ENCODE peak calls at places on chromosomes 4 and X, in six cellular contexts. One of them, this sample, is unnamed.
A peak's percentile ranks its signal among the peaks of the same experiment; 100 is the strongest.

GRCh38 chrX:120140293-120140981 is 18.0 kb upstream of the RHOXF2 start:
- DNase-seq in K562: no peak
- DNase-seq in SK-N-SH: no peak
- DNase-seq in GM12891: no peak
- DNase-seq in GM12878: no peak
- DNase-seq in HepG2: no peak
- DNase-seq in this sample: no peak

GRCh38 chrX:1071351-1071750 is 141.1 kb downstream of the CRLF2 start:
- DNase-seq in GM12878: no peak
- DNase-seq in K562: no peak
- DNase-seq in SK-N-SH: no peak
- DNase-seq in HepG2: no peak
- DNase-seq in GM12891: no peak
- DNase-seq in this sample: no peak

GRCh38 chr4:157804986-157805385 is 367.8 kb downstream of the GASK1B start:
- DNase-seq in GM12891: no peak
- DNase-seq in HepG2: peak; percentile 34
- DNase-seq in GM12878: no peak
- DNase-seq in SK-N-SH: no peak
- DNase-seq in K562: no peak
- DNase-seq in this sample: no peak

GRCh38 chr4:113645771-113646455 is 115.6 kb downstream of the CAMK2D start:
- DNase-seq in GM12891: no peak
- DNase-seq in GM12878: no peak
- DNase-seq in HepG2: peak; percentile 81
- DNase-seq in SK-N-SH: no peak
- DNase-seq in K562: peak; percentile 9
- DNase-seq in this sample: no peak

GRCh38 chrX:132093239-132093860 is 34.5 kb downstream of the FRMD7 start:
- DNase-seq in SK-N-SH: peak; percentile 56
- DNase-seq in K562: no peak
- DNase-seq in GM12878: no peak
- DNase-seq in GM12891: no peak
- DNase-seq in HepG2: no peak
- DNase-seq in this sample: no peak

GRCh38 chr4:2177443-2178093 is 64.4 kb downstream of the HAUS3 start:
- DNase-seq in GM12878: no peak
- DNase-seq in SK-N-SH: no peak
- DNase-seq in K562: no peak
- DNase-seq in GM12891: no peak
- DNase-seq in HepG2: peak; percentile 8
- DNase-seq in this sample: no peak

GRCh38 chrX:10769165-10769564 is 148.8 kb upstream of the MID1 start:
- DNase-seq in HepG2: no peak
- DNase-seq in GM12878: no peak
- DNase-seq in SK-N-SH: peak; percentile 36
- DNase-seq in GM12891: peak; percentile 1
- DNase-seq in K562: peak; percentile 22
- DNase-seq in this sample: peak; percentile 6

GRCh38 chr4:107640157-107640556 is 79.9 kb downstream of the PAPSS1 start:
- DNase-seq in SK-N-SH: no peak
- DNase-seq in HepG2: no peak
- DNase-seq in GM12891: no peak
- DNase-seq in K562: no peak
- DNase-seq in GM12878: no peak
- DNase-seq in this sample: no peak

GRCh38 chrX:139290310-139290709 is 240.2 kb upstream of the F9 start:
- DNase-seq in GM12878: peak; percentile 7
- DNase-seq in GM12891: no peak
- DNase-seq in HepG2: no peak
- DNase-seq in SK-N-SH: no peak
- DNase-seq in K562: no peak
- DNase-seq in this sample: no peak

GRCh38 chrX:107562482-107562881 is 65.8 kb upstream of the PRPS1 start:
- DNase-seq in SK-N-SH: no peak
- DNase-seq in GM12891: no peak
- DNase-seq in K562: no peak
- DNase-seq in GM12878: no peak
- DNase-seq in HepG2: no peak
- DNase-seq in this sample: no peak

GRCh38 chrX:16212436-16212835 is 45.2 kb downstream of the MAGEB17 start:
- DNase-seq in HepG2: peak; percentile 0
- DNase-seq in GM12891: no peak
- DNase-seq in GM12878: no peak
- DNase-seq in SK-N-SH: peak; percentile 4
- DNase-seq in K562: peak; percentile 7
- DNase-seq in this sample: no peak

GRCh38 chrX:129091097-129091496 is 432.2 kb downstream of the SMARCA1 start:
- DNase-seq in GM12878: no peak
- DNase-seq in GM12891: no peak
- DNase-seq in K562: no peak
- DNase-seq in HepG2: no peak
- DNase-seq in SK-N-SH: no peak
- DNase-seq in this sample: no peak

GRCh38 chr4:168569066-168569908 is 72.4 kb downstream of the PALLD start:
- DNase-seq in GM12878: no peak
- DNase-seq in SK-N-SH: no peak
- DNase-seq in K562: peak; percentile 34
- DNase-seq in HepG2: peak; percentile 1
- DNase-seq in GM12891: no peak
- DNase-seq in this sample: no peak

GRCh38 chrX:19670854-19671620 is 155.7 kb upstream of the MAP3K15 start:
- DNase-seq in SK-N-SH: peak; percentile 4
- DNase-seq in GM12878: no peak
- DNase-seq in K562: no peak
- DNase-seq in GM12891: no peak
- DNase-seq in HepG2: peak; percentile 79
- DNase-seq in this sample: no peak

GRCh38 chr4:80092088-80092487 is 19.1 kb upstream of the ANTXR2 start:
- DNase-seq in K562: no peak
- DNase-seq in GM12891: no peak
- DNase-seq in GM12878: no peak
- DNase-seq in SK-N-SH: no peak
- DNase-seq in HepG2: no peak
- DNase-seq in this sample: no peak

GRCh38 chr4:187666634-187667033 is 328.9 kb upstream of the ZFP42 start:
- DNase-seq in SK-N-SH: no peak
- DNase-seq in K562: no peak
- DNase-seq in HepG2: no peak
- DNase-seq in GM12891: no peak
- DNase-seq in GM12878: no peak
- DNase-seq in this sample: no peak

GRCh38 chrX:130836447-130836846 is 66.6 kb downstream of the ENOX2 start:
- DNase-seq in GM12891: no peak
- DNase-seq in HepG2: no peak
- DNase-seq in SK-N-SH: no peak
- DNase-seq in K562: peak; percentile 33
- DNase-seq in GM12878: no peak
- DNase-seq in this sample: no peak

GRCh38 chr4:55574252-55574651 is 17.8 kb downstream of the PDCL2 start:
- DNase-seq in GM12891: no peak
- DNase-seq in K562: no peak
- DNase-seq in GM12878: no peak
- DNase-seq in HepG2: no peak
- DNase-seq in SK-N-SH: no peak
- DNase-seq in this sample: no peak

GRCh38 chrX:24483596-24483995 is 18.5 kb downstream of the PDK3 start:
- DNase-seq in GM12891: no peak
- DNase-seq in K562: no peak
- DNase-seq in GM12878: no peak
- DNase-seq in HepG2: no peak
- DNase-seq in SK-N-SH: no peak
- DNase-seq in this sample: no peak

GRCh38 chrX:24475480-24475879 is 10.4 kb downstream of the PDK3 start:
- DNase-seq in SK-N-SH: no peak
- DNase-seq in HepG2: no peak
- DNase-seq in GM12891: no peak
- DNase-seq in GM12878: no peak
- DNase-seq in K562: no peak
- DNase-seq in this sample: no peak

GRCh38 chrX:24478516-24478915 is 13.4 kb downstream of the PDK3 start:
- DNase-seq in K562: no peak
- DNase-seq in HepG2: no peak
- DNase-seq in GM12891: no peak
- DNase-seq in GM12878: no peak
- DNase-seq in SK-N-SH: no peak
- DNase-seq in this sample: no peak

GRCh38 chrX:24482823-24483410 is 17.8 kb downstream of the PDK3 start:
- DNase-seq in HepG2: no peak
- DNase-seq in GM12891: no peak
- DNase-seq in K562: no peak
- DNase-seq in SK-N-SH: no peak
- DNase-seq in GM12878: no peak
- DNase-seq in this sample: no peak

GRCh38 chrX:24479924-24480722 is 15.0 kb downstream of the PDK3 start:
- DNase-seq in SK-N-SH: no peak
- DNase-seq in GM12891: no peak
- DNase-seq in GM12878: peak; percentile 81
- DNase-seq in K562: no peak
- DNase-seq in HepG2: no peak
- DNase-seq in this sample: no peak
- TF ChIP-seq TAF1 in SK-N-SH: no peak
- TF ChIP-seq TAF1 in GM12891: no peak
- TF ChIP-seq TAF1 in GM12878: no peak
- TF ChIP-seq TAF1 in K562: no peak
- TF ChIP-seq TAF1 in HepG2: no peak
- TF ChIP-seq TAF1 in this sample: no peak

DNA sequence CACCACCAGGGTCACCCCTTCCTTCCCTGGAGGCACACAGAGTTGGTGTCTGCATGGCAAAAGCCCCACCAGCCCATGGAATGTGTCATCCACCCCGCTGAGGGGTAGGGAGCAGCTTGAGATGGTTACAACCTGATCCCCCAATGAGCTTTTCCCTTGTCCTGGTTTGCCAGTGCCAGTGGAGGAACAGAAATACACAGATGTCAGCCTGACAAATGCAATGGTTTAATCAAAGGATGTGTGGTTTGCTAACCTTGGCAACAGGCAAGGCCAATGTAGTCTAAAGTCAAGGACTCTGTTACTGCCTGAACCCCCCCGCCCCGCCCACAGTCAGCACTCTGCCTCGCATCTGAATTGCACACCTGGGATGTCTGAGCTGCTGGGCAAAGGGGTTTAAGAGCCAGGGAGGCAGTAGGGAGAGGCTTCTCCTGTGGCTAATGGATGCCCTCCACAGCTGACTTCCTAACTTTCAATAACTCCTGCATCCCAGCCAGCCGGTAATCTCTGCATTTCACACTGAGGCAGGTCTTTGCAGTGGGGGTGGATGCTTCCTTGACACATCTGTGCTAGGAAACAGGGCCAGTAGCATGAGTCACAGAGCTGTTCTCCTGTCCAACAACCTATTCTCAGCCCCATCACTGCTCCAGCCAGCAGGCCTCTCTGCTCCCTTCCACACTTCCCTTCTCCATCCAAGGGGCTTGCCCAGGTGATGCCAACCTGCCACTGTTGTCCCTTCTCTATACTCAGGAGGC is 137.5 kb downstream of the AMMECR1 start:
- DNase-seq in HepG2: no peak
- DNase-seq in SK-N-SH: no peak
- DNase-seq in GM12878: no peak
- DNase-seq in GM12891: no peak
- DNase-seq in K562: no peak
- DNase-seq in this sample: no peak
- TF ChIP-seq POLR2AphosphoS5 in HepG2: no peak
- TF ChIP-seq POLR2AphosphoS5 in SK-N-SH: no peak
- TF ChIP-seq POLR2AphosphoS5 in GM12878: no peak
- TF ChIP-seq POLR2AphosphoS5 in GM12891: no peak
- TF ChIP-seq POLR2AphosphoS5 in K562: no peak
- TF ChIP-seq POLR2AphosphoS5 in this sample: no peak

DNA sequence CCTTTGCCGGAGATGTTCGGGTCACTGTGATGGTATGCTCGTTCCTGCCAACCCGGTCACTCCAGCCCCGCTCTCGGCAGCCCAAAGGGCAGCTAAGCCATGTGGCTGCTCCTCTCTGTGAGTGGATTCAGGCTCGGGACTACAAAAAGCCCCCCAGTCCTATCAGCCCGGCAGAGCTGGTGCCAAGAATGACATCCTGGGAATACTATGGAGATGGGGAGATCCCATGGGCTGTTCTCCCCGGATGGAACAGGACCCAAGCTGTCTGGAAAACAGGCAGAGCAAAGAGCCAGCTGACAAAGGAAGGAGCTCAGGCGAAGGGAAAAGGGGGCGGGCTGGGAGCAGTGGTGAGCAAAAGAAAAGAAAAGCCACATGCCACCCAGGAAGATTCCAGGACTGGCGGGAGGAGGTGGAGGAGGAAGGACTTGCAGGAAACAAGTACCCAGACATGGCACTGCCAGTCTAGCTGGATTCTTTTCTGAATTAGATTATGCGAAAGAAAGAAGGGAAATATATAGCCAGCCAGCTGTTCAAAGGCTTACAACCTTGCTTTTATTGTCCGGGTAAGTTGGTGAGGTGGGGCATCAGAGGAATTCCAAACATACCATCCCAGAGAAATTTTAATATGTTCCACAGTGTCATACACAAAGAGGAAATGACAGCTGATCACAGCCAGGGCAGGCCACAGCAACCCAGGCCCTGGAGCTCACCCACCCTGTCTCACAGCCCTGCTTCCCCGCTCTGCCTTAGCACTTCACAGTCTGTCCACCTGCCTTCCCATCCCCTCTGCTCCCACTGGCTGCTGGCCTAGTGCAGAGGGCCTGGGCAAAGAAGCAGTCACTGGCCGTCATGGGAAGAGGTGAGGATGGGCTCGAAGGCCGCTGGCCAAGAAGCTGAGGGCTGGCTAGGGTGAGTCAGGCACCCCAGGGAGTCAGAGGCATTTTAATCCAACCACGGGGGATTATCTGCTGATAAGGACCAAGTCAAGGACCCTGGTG is 3.4 kb downstream of the NDP start:
- DNase-seq in K562: no peak
- DNase-seq in SK-N-SH: no peak
- DNase-seq in GM12891: no peak
- DNase-seq in GM12878: no peak
- DNase-seq in HepG2: no peak
- DNase-seq in this sample: no peak
- TF ChIP-seq TAF1 in K562: no peak
- TF ChIP-seq TAF1 in SK-N-SH: no peak
- TF ChIP-seq TAF1 in GM12891: no peak
- TF ChIP-seq TAF1 in GM12878: no peak
- TF ChIP-seq TAF1 in HepG2: no peak
- TF ChIP-seq TAF1 in this sample: no peak

DNA sequence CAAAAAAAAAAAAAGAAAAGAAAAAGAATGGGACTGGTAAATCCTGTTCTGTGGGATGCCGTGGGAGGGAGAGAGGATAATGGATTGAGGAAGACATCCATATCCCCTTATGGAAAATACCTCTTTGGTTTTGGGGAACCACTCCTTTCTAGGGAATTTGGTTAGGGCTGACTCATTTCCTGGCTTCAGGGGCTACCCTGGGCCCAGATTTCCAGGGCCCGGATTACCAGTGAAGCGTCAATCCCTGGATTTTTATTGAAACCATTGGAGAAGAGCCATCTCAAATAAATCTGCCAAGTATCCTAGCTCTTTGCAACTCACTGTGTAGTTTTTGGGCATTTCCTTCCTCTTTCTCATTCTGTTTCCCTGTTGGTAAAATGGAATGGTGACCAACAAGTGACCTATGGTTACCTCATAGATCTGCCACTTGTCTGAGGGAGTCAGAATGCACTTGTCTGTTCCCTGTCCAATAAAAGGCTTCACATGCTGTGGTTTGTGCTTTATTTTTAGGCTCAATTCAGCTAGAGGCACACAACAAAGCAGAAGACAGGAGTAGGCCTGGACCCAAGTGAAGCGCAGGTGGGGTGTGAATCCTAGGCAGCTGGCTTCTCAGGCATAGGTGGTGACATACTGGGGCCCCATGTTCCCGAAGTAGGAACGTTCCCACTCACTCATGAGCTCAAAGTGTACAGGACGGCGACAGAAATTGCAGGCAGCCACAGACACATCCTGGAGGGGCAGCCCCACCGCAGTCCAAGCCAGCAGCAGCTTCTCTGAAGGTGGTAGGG is 8.6 kb downstream of the APEX2 start:
- DNase-seq in HepG2: no peak
- DNase-seq in GM12891: no peak
- DNase-seq in K562: no peak
- DNase-seq in GM12878: no peak
- DNase-seq in SK-N-SH: no peak
- DNase-seq in this sample: no peak
- TF ChIP-seq POLR2AphosphoS5 in HepG2: no peak
- TF ChIP-seq POLR2AphosphoS5 in GM12891: no peak
- TF ChIP-seq POLR2AphosphoS5 in K562: no peak
- TF ChIP-seq POLR2AphosphoS5 in GM12878: no peak
- TF ChIP-seq POLR2AphosphoS5 in SK-N-SH: no peak
- TF ChIP-seq POLR2AphosphoS5 in this sample: no peak

This sample was measured in GM12892.